ENCODE peak calls at places on chromosome 16, in seven cellular contexts. One of them, this sample, is unnamed.

GRCh38 chr16:27671410-27671809 is 121.5 kb downstream of the KATNIP start:
- DNase-seq in lung: no peak
- DNase-seq in endothelial cell: no peak
- DNase-seq in smooth muscle cell of the brain vasculature: no peak
- DNase-seq in stimulated activated CD4-positive, alpha-beta T cell treated with anti-CD3 and anti-CD28 coated beads, Interleukin-2, amount 100 ng/mL, for 48 hours: no peak
- DNase-seq in kidney: no peak
- DNase-seq in heart right ventricle: no peak
- DNase-seq in this sample: no peak

GRCh38 chr16:22427556-22427955 is 53.1 kb upstream of the CDR2 start:
- DNase-seq in lung: no peak
- DNase-seq in endothelial cell: no peak
- DNase-seq in smooth muscle cell of the brain vasculature: no peak
- DNase-seq in stimulated activated CD4-positive, alpha-beta T cell treated with anti-CD3 and anti-CD28 coated beads, Interleukin-2, amount 100 ng/mL, for 48 hours: no peak
- DNase-seq in kidney: no peak
- DNase-seq in heart right ventricle: no peak
- DNase-seq in this sample: no peak

GRCh38 chr16:19704321-19705130 is 13.5 kb downstream of the KNOP1 start:
- DNase-seq in lung: peak
- DNase-seq in endothelial cell: no peak
- DNase-seq in smooth muscle cell of the brain vasculature: no peak
- DNase-seq in stimulated activated CD4-positive, alpha-beta T cell treated with anti-CD3 and anti-CD28 coated beads, Interleukin-2, amount 100 ng/mL, for 48 hours: no peak
- DNase-seq in kidney: peak
- DNase-seq in heart right ventricle: no peak
- DNase-seq in this sample: no peak

GRCh38 chr16:64892843-64893242 is 229.0 kb downstream of the CDH11 start:
- DNase-seq in lung: no peak
- DNase-seq in endothelial cell: no peak
- DNase-seq in smooth muscle cell of the brain vasculature: peak
- DNase-seq in stimulated activated CD4-positive, alpha-beta T cell treated with anti-CD3 and anti-CD28 coated beads, Interleukin-2, amount 100 ng/mL, for 48 hours: no peak
- DNase-seq in kidney: no peak
- DNase-seq in heart right ventricle: no peak
- DNase-seq in this sample: no peak

GRCh38 chr16:72129976-72130656 is 36.5 kb downstream of the DHX38 start:
- DNase-seq in lung: no peak
- DNase-seq in endothelial cell: no peak
- DNase-seq in smooth muscle cell of the brain vasculature: no peak
- DNase-seq in stimulated activated CD4-positive, alpha-beta T cell treated with anti-CD3 and anti-CD28 coated beads, Interleukin-2, amount 100 ng/mL, for 48 hours: no peak
- DNase-seq in kidney: no peak
- DNase-seq in heart right ventricle: no peak
- DNase-seq in this sample: no peak

GRCh38 chr16:85286970-85287814 is 174.9 kb upstream of the CIBAR2 start:
- DNase-seq in lung: peak
- DNase-seq in endothelial cell: no peak
- DNase-seq in smooth muscle cell of the brain vasculature: no peak
- DNase-seq in stimulated activated CD4-positive, alpha-beta T cell treated with anti-CD3 and anti-CD28 coated beads, Interleukin-2, amount 100 ng/mL, for 48 hours: no peak
- DNase-seq in kidney: peak
- DNase-seq in heart right ventricle: peak
- DNase-seq in this sample: no peak

GRCh38 chr16:47511882-47512281 is 50.8 kb downstream of the PHKB start:
- DNase-seq in lung: no peak
- DNase-seq in endothelial cell: no peak
- DNase-seq in smooth muscle cell of the brain vasculature: no peak
- DNase-seq in stimulated activated CD4-positive, alpha-beta T cell treated with anti-CD3 and anti-CD28 coated beads, Interleukin-2, amount 100 ng/mL, for 48 hours: no peak
- DNase-seq in kidney: no peak
- DNase-seq in heart right ventricle: no peak
- DNase-seq in this sample: no peak

GRCh38 chr16:1152123-1152638 is 725 bp upstream of the CACNA1H start:
- DNase-seq in lung: no peak
- DNase-seq in endothelial cell: peak
- DNase-seq in smooth muscle cell of the brain vasculature: no peak
- DNase-seq in stimulated activated CD4-positive, alpha-beta T cell treated with anti-CD3 and anti-CD28 coated beads, Interleukin-2, amount 100 ng/mL, for 48 hours: peak
- DNase-seq in kidney: no peak
- DNase-seq in heart right ventricle: no peak
- DNase-seq in this sample: no peak

GRCh38 chr16:50464325-50465290 is 83.6 kb upstream of the NKD1 start:
- DNase-seq in lung: no peak
- DNase-seq in endothelial cell: no peak
- DNase-seq in smooth muscle cell of the brain vasculature: no peak
- DNase-seq in stimulated activated CD4-positive, alpha-beta T cell treated with anti-CD3 and anti-CD28 coated beads, Interleukin-2, amount 100 ng/mL, for 48 hours: no peak
- DNase-seq in kidney: peak
- DNase-seq in heart right ventricle: no peak
- DNase-seq in this sample: no peak

GRCh38 chr16:70782237-70782636 is 18.7 kb downstream of the VAC14 start:
- DNase-seq in lung: no peak
- DNase-seq in endothelial cell: no peak
- DNase-seq in smooth muscle cell of the brain vasculature: no peak
- DNase-seq in stimulated activated CD4-positive, alpha-beta T cell treated with anti-CD3 and anti-CD28 coated beads, Interleukin-2, amount 100 ng/mL, for 48 hours: no peak
- DNase-seq in kidney: no peak
- DNase-seq in heart right ventricle: no peak
- DNase-seq in this sample: no peak

GRCh38 chr16:67156146-67156844 is 3.4 kb downstream of the TRADD start:
- DNase-seq in lung: no peak
- DNase-seq in endothelial cell: no peak
- DNase-seq in smooth muscle cell of the brain vasculature: no peak
- DNase-seq in stimulated activated CD4-positive, alpha-beta T cell treated with anti-CD3 and anti-CD28 coated beads, Interleukin-2, amount 100 ng/mL, for 48 hours: no peak
- DNase-seq in kidney: peak
- DNase-seq in heart right ventricle: no peak
- DNase-seq in this sample: no peak

GRCh38 chr16:17504050-17504449 is 33.3 kb upstream of the XYLT1 start:
- DNase-seq in lung: no peak
- DNase-seq in endothelial cell: no peak
- DNase-seq in smooth muscle cell of the brain vasculature: no peak
- DNase-seq in stimulated activated CD4-positive, alpha-beta T cell treated with anti-CD3 and anti-CD28 coated beads, Interleukin-2, amount 100 ng/mL, for 48 hours: no peak
- DNase-seq in kidney: no peak
- DNase-seq in heart right ventricle: no peak
- DNase-seq in this sample: no peak

GRCh38 chr16:12340151-12340733 is 363.7 kb downstream of the SNX29 start:
- DNase-seq in lung: peak
- DNase-seq in endothelial cell: peak
- DNase-seq in smooth muscle cell of the brain vasculature: no peak
- DNase-seq in stimulated activated CD4-positive, alpha-beta T cell treated with anti-CD3 and anti-CD28 coated beads, Interleukin-2, amount 100 ng/mL, for 48 hours: no peak
- DNase-seq in kidney: no peak
- DNase-seq in heart right ventricle: no peak
- DNase-seq in this sample: no peak

GRCh38 chr16:57760357-57761160 is 25.0 kb downstream of the KATNB1 start:
- DNase-seq in lung: no peak
- DNase-seq in endothelial cell: no peak
- DNase-seq in smooth muscle cell of the brain vasculature: no peak
- DNase-seq in stimulated activated CD4-positive, alpha-beta T cell treated with anti-CD3 and anti-CD28 coated beads, Interleukin-2, amount 100 ng/mL, for 48 hours: no peak
- DNase-seq in kidney: peak
- DNase-seq in heart right ventricle: no peak
- DNase-seq in this sample: no peak

GRCh38 chr16:65229191-65229662 is 107.4 kb upstream of the CDH11 start:
- DNase-seq in lung: no peak
- DNase-seq in endothelial cell: no peak
- DNase-seq in smooth muscle cell of the brain vasculature: no peak
- DNase-seq in stimulated activated CD4-positive, alpha-beta T cell treated with anti-CD3 and anti-CD28 coated beads, Interleukin-2, amount 100 ng/mL, for 48 hours: no peak
- DNase-seq in kidney: no peak
- DNase-seq in heart right ventricle: no peak
- DNase-seq in this sample: no peak

GRCh38 chr16:70571623-70572022 is 48.0 kb downstream of the SF3B3 start:
- DNase-seq in lung: no peak
- DNase-seq in endothelial cell: no peak
- DNase-seq in smooth muscle cell of the brain vasculature: no peak
- DNase-seq in stimulated activated CD4-positive, alpha-beta T cell treated with anti-CD3 and anti-CD28 coated beads, Interleukin-2, amount 100 ng/mL, for 48 hours: no peak
- DNase-seq in kidney: no peak
- DNase-seq in heart right ventricle: no peak
- DNase-seq in this sample: no peak

GRCh38 chr16:4511441-4512082 is 27.0 kb downstream of the CDIP1 start:
- DNase-seq in lung: peak
- DNase-seq in endothelial cell: peak
- DNase-seq in smooth muscle cell of the brain vasculature: no peak
- DNase-seq in stimulated activated CD4-positive, alpha-beta T cell treated with anti-CD3 and anti-CD28 coated beads, Interleukin-2, amount 100 ng/mL, for 48 hours: no peak
- DNase-seq in kidney: no peak
- DNase-seq in heart right ventricle: peak
- DNase-seq in this sample: peak

GRCh38 chr16:80924372-80924978 is 82.2 kb downstream of the CMC2 start:
- DNase-seq in lung: no peak
- DNase-seq in endothelial cell: peak
- DNase-seq in smooth muscle cell of the brain vasculature: no peak
- DNase-seq in stimulated activated CD4-positive, alpha-beta T cell treated with anti-CD3 and anti-CD28 coated beads, Interleukin-2, amount 100 ng/mL, for 48 hours: peak
- DNase-seq in kidney: peak
- DNase-seq in heart right ventricle: peak
- DNase-seq in this sample: no peak

GRCh38 chr16:49019826-49020401 is 261.7 kb downstream of the CBLN1 start:
- DNase-seq in lung: no peak
- DNase-seq in endothelial cell: no peak
- DNase-seq in smooth muscle cell of the brain vasculature: no peak
- DNase-seq in stimulated activated CD4-positive, alpha-beta T cell treated with anti-CD3 and anti-CD28 coated beads, Interleukin-2, amount 100 ng/mL, for 48 hours: no peak
- DNase-seq in kidney: no peak
- DNase-seq in heart right ventricle: no peak
- DNase-seq in this sample: no peak

GRCh38 chr16:50467943-50468748 is 80.0 kb upstream of the NKD1 start:
- DNase-seq in lung: no peak
- DNase-seq in endothelial cell: peak
- DNase-seq in smooth muscle cell of the brain vasculature: peak
- DNase-seq in stimulated activated CD4-positive, alpha-beta T cell treated with anti-CD3 and anti-CD28 coated beads, Interleukin-2, amount 100 ng/mL, for 48 hours: peak
- DNase-seq in kidney: no peak
- DNase-seq in heart right ventricle: no peak
- DNase-seq in this sample: no peak

GRCh38 chr16:66028505-66029216 is 337.8 kb upstream of the CDH5 start:
- DNase-seq in lung: no peak
- DNase-seq in endothelial cell: no peak
- DNase-seq in smooth muscle cell of the brain vasculature: no peak
- DNase-seq in stimulated activated CD4-positive, alpha-beta T cell treated with anti-CD3 and anti-CD28 coated beads, Interleukin-2, amount 100 ng/mL, for 48 hours: no peak
- DNase-seq in kidney: no peak
- DNase-seq in heart right ventricle: no peak
- DNase-seq in this sample: no peak

GRCh38 chr16:73124097-73124652 is 76.2 kb upstream of the ZFHX3 start:
- DNase-seq in lung: no peak
- DNase-seq in endothelial cell: no peak
- DNase-seq in smooth muscle cell of the brain vasculature: no peak
- DNase-seq in stimulated activated CD4-positive, alpha-beta T cell treated with anti-CD3 and anti-CD28 coated beads, Interleukin-2, amount 100 ng/mL, for 48 hours: no peak
- DNase-seq in kidney: no peak
- DNase-seq in heart right ventricle: no peak
- DNase-seq in this sample: no peak

GRCh38 chr16:20538687-20539086 is 37.5 kb downstream of the ACSM2B start:
- DNase-seq in lung: no peak
- DNase-seq in endothelial cell: no peak
- DNase-seq in smooth muscle cell of the brain vasculature: no peak
- DNase-seq in stimulated activated CD4-positive, alpha-beta T cell treated with anti-CD3 and anti-CD28 coated beads, Interleukin-2, amount 100 ng/mL, for 48 hours: no peak
- DNase-seq in kidney: no peak
- DNase-seq in heart right ventricle: no peak
- DNase-seq in this sample: no peak

GRCh38 chr16:64206877-64207276 is 915.0 kb downstream of the CDH11 start:
- DNase-seq in lung: no peak
- DNase-seq in endothelial cell: no peak
- DNase-seq in smooth muscle cell of the brain vasculature: no peak
- DNase-seq in stimulated activated CD4-positive, alpha-beta T cell treated with anti-CD3 and anti-CD28 coated beads, Interleukin-2, amount 100 ng/mL, for 48 hours: no peak
- DNase-seq in kidney: no peak
- DNase-seq in heart right ventricle: no peak
- DNase-seq in this sample: no peak

GRCh38 chr16:75244225-75244792 is 7.1 kb downstream of the BCAR1 start:
- DNase-seq in lung: peak
- DNase-seq in endothelial cell: no peak
- DNase-seq in smooth muscle cell of the brain vasculature: no peak
- DNase-seq in stimulated activated CD4-positive, alpha-beta T cell treated with anti-CD3 and anti-CD28 coated beads, Interleukin-2, amount 100 ng/mL, for 48 hours: no peak
- DNase-seq in kidney: peak
- DNase-seq in heart right ventricle: peak
- DNase-seq in this sample: peak

GRCh38 chr16:27221576-27222498 is 18.5 kb downstream of the KDM8 start:
- DNase-seq in lung: no peak
- DNase-seq in endothelial cell: no peak
- DNase-seq in smooth muscle cell of the brain vasculature: no peak
- DNase-seq in stimulated activated CD4-positive, alpha-beta T cell treated with anti-CD3 and anti-CD28 coated beads, Interleukin-2, amount 100 ng/mL, for 48 hours: no peak
- DNase-seq in kidney: no peak
- DNase-seq in heart right ventricle: peak
- DNase-seq in this sample: no peak

GRCh38 chr16:52573365-52574104 is 26.6 kb upstream of the TOX3 start:
- DNase-seq in lung: no peak
- DNase-seq in endothelial cell: no peak
- DNase-seq in smooth muscle cell of the brain vasculature: no peak
- DNase-seq in stimulated activated CD4-positive, alpha-beta T cell treated with anti-CD3 and anti-CD28 coated beads, Interleukin-2, amount 100 ng/mL, for 48 hours: no peak
- DNase-seq in kidney: no peak
- DNase-seq in heart right ventricle: no peak
- DNase-seq in this sample: no peak

GRCh38 chr16:86886651-86887050 is 308.3 kb downstream of the FOXL1 start:
- DNase-seq in lung: no peak
- DNase-seq in endothelial cell: no peak
- DNase-seq in smooth muscle cell of the brain vasculature: no peak
- DNase-seq in stimulated activated CD4-positive, alpha-beta T cell treated with anti-CD3 and anti-CD28 coated beads, Interleukin-2, amount 100 ng/mL, for 48 hours: no peak
- DNase-seq in kidney: no peak
- DNase-seq in heart right ventricle: no peak
- DNase-seq in this sample: no peak

GRCh38 chr16:86609115-86609514 is 30.8 kb downstream of the FOXL1 start:
- DNase-seq in lung: no peak
- DNase-seq in endothelial cell: no peak
- DNase-seq in smooth muscle cell of the brain vasculature: no peak
- DNase-seq in stimulated activated CD4-positive, alpha-beta T cell treated with anti-CD3 and anti-CD28 coated beads, Interleukin-2, amount 100 ng/mL, for 48 hours: no peak
- DNase-seq in kidney: no peak
- DNase-seq in heart right ventricle: no peak
- DNase-seq in this sample: no peak

GRCh38 chr16:10362077-10362863 is 23.6 kb upstream of the ATF7IP2 start:
- DNase-seq in lung: no peak
- DNase-seq in endothelial cell: no peak
- DNase-seq in smooth muscle cell of the brain vasculature: no peak
- DNase-seq in stimulated activated CD4-positive, alpha-beta T cell treated with anti-CD3 and anti-CD28 coated beads, Interleukin-2, amount 100 ng/mL, for 48 hours: no peak
- DNase-seq in kidney: no peak
- DNase-seq in heart right ventricle: no peak
- DNase-seq in this sample: peak

GRCh38 chr16:57304169-57305061 is 19.9 kb upstream of the PLLP start:
- DNase-seq in lung: peak
- DNase-seq in endothelial cell: no peak
- DNase-seq in smooth muscle cell of the brain vasculature: no peak
- DNase-seq in stimulated activated CD4-positive, alpha-beta T cell treated with anti-CD3 and anti-CD28 coated beads, Interleukin-2, amount 100 ng/mL, for 48 hours: no peak
- DNase-seq in kidney: peak
- DNase-seq in heart right ventricle: no peak
- DNase-seq in this sample: no peak

GRCh38 chr16:55250641-55251550 is 73.1 kb upstream of the IRX6 start:
- DNase-seq in lung: peak
- DNase-seq in endothelial cell: no peak
- DNase-seq in smooth muscle cell of the brain vasculature: no peak
- DNase-seq in stimulated activated CD4-positive, alpha-beta T cell treated with anti-CD3 and anti-CD28 coated beads, Interleukin-2, amount 100 ng/mL, for 48 hours: no peak
- DNase-seq in kidney: no peak
- DNase-seq in heart right ventricle: no peak
- DNase-seq in this sample: no peak

GRCh38 chr16:89920723-89921122 is 2.1 kb downstream of the MC1R start:
- DNase-seq in lung: no peak
- DNase-seq in endothelial cell: no peak
- DNase-seq in smooth muscle cell of the brain vasculature: no peak
- DNase-seq in stimulated activated CD4-positive, alpha-beta T cell treated with anti-CD3 and anti-CD28 coated beads, Interleukin-2, amount 100 ng/mL, for 48 hours: no peak
- DNase-seq in kidney: no peak
- DNase-seq in heart right ventricle: no peak
- DNase-seq in this sample: no peak

GRCh38 chr16:73176577-73177013 is 128.7 kb upstream of the ZFHX3 start:
- DNase-seq in lung: no peak
- DNase-seq in endothelial cell: no peak
- DNase-seq in smooth muscle cell of the brain vasculature: no peak
- DNase-seq in stimulated activated CD4-positive, alpha-beta T cell treated with anti-CD3 and anti-CD28 coated beads, Interleukin-2, amount 100 ng/mL, for 48 hours: no peak
- DNase-seq in kidney: no peak
- DNase-seq in heart right ventricle: no peak
- DNase-seq in this sample: no peak

GRCh38 chr16:17529982-17530760 is 59.4 kb upstream of the XYLT1 start:
- DNase-seq in lung: no peak
- DNase-seq in endothelial cell: no peak
- DNase-seq in smooth muscle cell of the brain vasculature: no peak
- DNase-seq in stimulated activated CD4-positive, alpha-beta T cell treated with anti-CD3 and anti-CD28 coated beads, Interleukin-2, amount 100 ng/mL, for 48 hours: peak
- DNase-seq in kidney: no peak
- DNase-seq in heart right ventricle: no peak
- DNase-seq in this sample: no peak

GRCh38 chr16:8869212-8869987 is 594 bp upstream of the CARHSP1 start:
- DNase-seq in lung: no peak
- DNase-seq in endothelial cell: no peak
- DNase-seq in smooth muscle cell of the brain vasculature: no peak
- DNase-seq in stimulated activated CD4-positive, alpha-beta T cell treated with anti-CD3 and anti-CD28 coated beads, Interleukin-2, amount 100 ng/mL, for 48 hours: no peak
- DNase-seq in kidney: no peak
- DNase-seq in heart right ventricle: no peak
- DNase-seq in this sample: no peak

GRCh38 chr16:88662222-88662842 is 559 bp downstream of the MVD start:
- DNase-seq in lung: no peak
- DNase-seq in endothelial cell: no peak
- DNase-seq in smooth muscle cell of the brain vasculature: no peak
- DNase-seq in stimulated activated CD4-positive, alpha-beta T cell treated with anti-CD3 and anti-CD28 coated beads, Interleukin-2, amount 100 ng/mL, for 48 hours: no peak
- DNase-seq in kidney: no peak
- DNase-seq in heart right ventricle: no peak
- DNase-seq in this sample: no peak